ENCODE peak calls at places on chromosomes 13 and 19, in ten cellular contexts. One of them, this sample, is unnamed. For H3K4me1, the result is how much of the 10 kb centered on the place peaks cover.

GRCh38 chr13:80249906-80250513 is 90.9 kb downstream of the SPRY2 start:
- DNase-seq in lower lobe of right lung: no peak
- DNase-seq in heart left ventricle: no peak
- DNase-seq in suprapubic skin: no peak
- DNase-seq in PC-9: no peak
- DNase-seq in GM23248: peak
- DNase-seq in cardiac muscle cell: no peak
- DNase-seq in CD8-positive, alpha-beta T cell: no peak
- DNase-seq in CD8-positive, alpha-beta memory T cell: no peak
- DNase-seq in astrocyte: no peak
- DNase-seq in this sample: no peak

GRCh38 chr19:30696514-30696913 is 324.3 kb downstream of the ZNF536 start:
- DNase-seq in lower lobe of right lung: no peak
- DNase-seq in heart left ventricle: no peak
- DNase-seq in suprapubic skin: no peak
- DNase-seq in PC-9: no peak
- DNase-seq in GM23248: no peak
- DNase-seq in cardiac muscle cell: peak
- DNase-seq in CD8-positive, alpha-beta T cell: no peak
- DNase-seq in CD8-positive, alpha-beta memory T cell: no peak
- DNase-seq in astrocyte: no peak
- DNase-seq in this sample: peak

GRCh38 chr13:39283062-39283461 is 244.8 kb downstream of the NHLRC3 start:
- DNase-seq in lower lobe of right lung: no peak
- DNase-seq in heart left ventricle: no peak
- DNase-seq in suprapubic skin: no peak
- DNase-seq in PC-9: no peak
- DNase-seq in GM23248: no peak
- DNase-seq in cardiac muscle cell: no peak
- DNase-seq in CD8-positive, alpha-beta T cell: no peak
- DNase-seq in CD8-positive, alpha-beta memory T cell: no peak
- DNase-seq in astrocyte: no peak
- DNase-seq in this sample: no peak

GRCh38 chr19:35901854-35902661 is at the start of gene HCST:
- DNase-seq in lower lobe of right lung: peak
- DNase-seq in heart left ventricle: no peak
- DNase-seq in suprapubic skin: no peak
- DNase-seq in PC-9: no peak
- DNase-seq in GM23248: peak
- DNase-seq in cardiac muscle cell: peak
- DNase-seq in CD8-positive, alpha-beta T cell: peak
- DNase-seq in CD8-positive, alpha-beta memory T cell: peak
- DNase-seq in astrocyte: peak
- DNase-seq in this sample: no peak

GRCh38 chr13:50080158-50080855 is 65.1 kb downstream of the KCNRG start:
- DNase-seq in lower lobe of right lung: no peak
- DNase-seq in heart left ventricle: no peak
- DNase-seq in suprapubic skin: no peak
- DNase-seq in PC-9: peak
- DNase-seq in GM23248: peak
- DNase-seq in cardiac muscle cell: peak
- DNase-seq in CD8-positive, alpha-beta T cell: peak
- DNase-seq in CD8-positive, alpha-beta memory T cell: peak
- DNase-seq in astrocyte: peak
- DNase-seq in this sample: peak

GRCh38 chr19:18428837-18429674 is 8.9 kb downstream of the ISYNA1 start:
- DNase-seq in lower lobe of right lung: peak
- DNase-seq in heart left ventricle: peak
- DNase-seq in suprapubic skin: peak
- DNase-seq in PC-9: no peak
- DNase-seq in GM23248: peak
- DNase-seq in cardiac muscle cell: peak
- DNase-seq in CD8-positive, alpha-beta T cell: peak
- DNase-seq in CD8-positive, alpha-beta memory T cell: peak
- DNase-seq in astrocyte: peak
- DNase-seq in this sample: peak

GRCh38 chr19:11191273-11191755 is 6.0 kb downstream of the KANK2 start:
- DNase-seq in lower lobe of right lung: peak
- DNase-seq in heart left ventricle: peak
- DNase-seq in suprapubic skin: peak
- DNase-seq in PC-9: peak
- DNase-seq in GM23248: peak
- DNase-seq in cardiac muscle cell: peak
- DNase-seq in CD8-positive, alpha-beta T cell: no peak
- DNase-seq in CD8-positive, alpha-beta memory T cell: no peak
- DNase-seq in astrocyte: peak
- DNase-seq in this sample: peak

GRCh38 chr13:103815619-103816018 is 749.4 kb upstream of the SLC10A2 start:
- DNase-seq in lower lobe of right lung: no peak
- DNase-seq in heart left ventricle: no peak
- DNase-seq in suprapubic skin: no peak
- DNase-seq in PC-9: no peak
- DNase-seq in GM23248: no peak
- DNase-seq in cardiac muscle cell: peak
- DNase-seq in CD8-positive, alpha-beta T cell: no peak
- DNase-seq in CD8-positive, alpha-beta memory T cell: no peak
- DNase-seq in astrocyte: peak
- DNase-seq in this sample: no peak

GRCh38 chr13:100532836-100533435 is 55.7 kb downstream of the GGACT start:
- DNase-seq in lower lobe of right lung: no peak
- DNase-seq in heart left ventricle: no peak
- DNase-seq in suprapubic skin: no peak
- DNase-seq in PC-9: no peak
- DNase-seq in GM23248: no peak
- DNase-seq in cardiac muscle cell: no peak
- DNase-seq in CD8-positive, alpha-beta T cell: no peak
- DNase-seq in CD8-positive, alpha-beta memory T cell: no peak
- DNase-seq in astrocyte: no peak
- DNase-seq in this sample: no peak

GRCh38 chr13:65966991-65967451 is 1263.1 kb downstream of the PCDH9 start:
- DNase-seq in lower lobe of right lung: no peak
- DNase-seq in heart left ventricle: no peak
- DNase-seq in suprapubic skin: no peak
- DNase-seq in PC-9: peak
- DNase-seq in GM23248: peak
- DNase-seq in cardiac muscle cell: peak
- DNase-seq in CD8-positive, alpha-beta T cell: no peak
- DNase-seq in CD8-positive, alpha-beta memory T cell: no peak
- DNase-seq in astrocyte: peak
- DNase-seq in this sample: peak

GRCh38 chr13:95641961-95642621 is 2.4 kb downstream of the DZIP1 start:
- DNase-seq in lower lobe of right lung: peak
- DNase-seq in heart left ventricle: peak
- DNase-seq in suprapubic skin: no peak
- DNase-seq in PC-9: no peak
- DNase-seq in GM23248: peak
- DNase-seq in cardiac muscle cell: peak
- DNase-seq in CD8-positive, alpha-beta T cell: no peak
- DNase-seq in CD8-positive, alpha-beta memory T cell: no peak
- DNase-seq in astrocyte: peak
- DNase-seq in this sample: no peak

GRCh38 chr13:86946734-86947133 is 724.4 kb upstream of the SLITRK5 start:
- DNase-seq in lower lobe of right lung: no peak
- DNase-seq in heart left ventricle: no peak
- DNase-seq in suprapubic skin: no peak
- DNase-seq in PC-9: no peak
- DNase-seq in GM23248: no peak
- DNase-seq in cardiac muscle cell: no peak
- DNase-seq in CD8-positive, alpha-beta T cell: no peak
- DNase-seq in CD8-positive, alpha-beta memory T cell: no peak
- DNase-seq in astrocyte: no peak
- DNase-seq in this sample: no peak

GRCh38 chr19:55476100-55476775 is at the start of gene ZNF628:
- DNase-seq in lower lobe of right lung: peak
- DNase-seq in heart left ventricle: peak
- DNase-seq in suprapubic skin: peak
- DNase-seq in PC-9: peak
- DNase-seq in GM23248: peak
- DNase-seq in cardiac muscle cell: peak
- DNase-seq in CD8-positive, alpha-beta T cell: peak
- DNase-seq in CD8-positive, alpha-beta memory T cell: peak
- DNase-seq in astrocyte: peak
- DNase-seq in this sample: peak

GRCh38 chr19:55478364-55478763 is 1.9 kb downstream of the ZNF628 start:
- DNase-seq in lower lobe of right lung: no peak
- DNase-seq in heart left ventricle: peak
- DNase-seq in suprapubic skin: no peak
- DNase-seq in PC-9: no peak
- DNase-seq in GM23248: no peak
- DNase-seq in cardiac muscle cell: no peak
- DNase-seq in CD8-positive, alpha-beta T cell: no peak
- DNase-seq in CD8-positive, alpha-beta memory T cell: no peak
- DNase-seq in astrocyte: no peak
- DNase-seq in this sample: no peak

GRCh38 chr19:55479045-55479444 is 2.6 kb downstream of the ZNF628 start:
- DNase-seq in lower lobe of right lung: no peak
- DNase-seq in heart left ventricle: peak
- DNase-seq in suprapubic skin: no peak
- DNase-seq in PC-9: no peak
- DNase-seq in GM23248: no peak
- DNase-seq in cardiac muscle cell: no peak
- DNase-seq in CD8-positive, alpha-beta T cell: no peak
- DNase-seq in CD8-positive, alpha-beta memory T cell: no peak
- DNase-seq in astrocyte: no peak
- DNase-seq in this sample: no peak

GRCh38 chr19:55479451-55480230 is 3.2 kb downstream of the ZNF628 start:
- DNase-seq in lower lobe of right lung: no peak
- DNase-seq in heart left ventricle: peak
- DNase-seq in suprapubic skin: no peak
- DNase-seq in PC-9: no peak
- DNase-seq in GM23248: no peak
- DNase-seq in cardiac muscle cell: no peak
- DNase-seq in CD8-positive, alpha-beta T cell: no peak
- DNase-seq in CD8-positive, alpha-beta memory T cell: no peak
- DNase-seq in astrocyte: no peak
- DNase-seq in this sample: no peak

GRCh38 chr19:55477905-55478304 is 1.5 kb downstream of the ZNF628 start:
- DNase-seq in lower lobe of right lung: no peak
- DNase-seq in heart left ventricle: no peak
- DNase-seq in suprapubic skin: no peak
- DNase-seq in PC-9: no peak
- DNase-seq in GM23248: no peak
- DNase-seq in cardiac muscle cell: no peak
- DNase-seq in CD8-positive, alpha-beta T cell: no peak
- DNase-seq in CD8-positive, alpha-beta memory T cell: no peak
- DNase-seq in astrocyte: no peak
- DNase-seq in this sample: no peak
- H3K4me3 ChIP-seq in lower lobe of right lung: peak
- H3K4me3 ChIP-seq in heart left ventricle: no peak
- H3K4me3 ChIP-seq in suprapubic skin: peak
- H3K4me3 ChIP-seq in PC-9: peak
- H3K4me3 ChIP-seq in GM23248: peak
- H3K4me3 ChIP-seq in cardiac muscle cell: no peak
- H3K4me3 ChIP-seq in CD8-positive, alpha-beta T cell: no peak
- H3K4me3 ChIP-seq in CD8-positive, alpha-beta memory T cell: no peak
- H3K4me3 ChIP-seq in astrocyte: peak
- H3K4me3 ChIP-seq in this sample: no peak

DNA sequence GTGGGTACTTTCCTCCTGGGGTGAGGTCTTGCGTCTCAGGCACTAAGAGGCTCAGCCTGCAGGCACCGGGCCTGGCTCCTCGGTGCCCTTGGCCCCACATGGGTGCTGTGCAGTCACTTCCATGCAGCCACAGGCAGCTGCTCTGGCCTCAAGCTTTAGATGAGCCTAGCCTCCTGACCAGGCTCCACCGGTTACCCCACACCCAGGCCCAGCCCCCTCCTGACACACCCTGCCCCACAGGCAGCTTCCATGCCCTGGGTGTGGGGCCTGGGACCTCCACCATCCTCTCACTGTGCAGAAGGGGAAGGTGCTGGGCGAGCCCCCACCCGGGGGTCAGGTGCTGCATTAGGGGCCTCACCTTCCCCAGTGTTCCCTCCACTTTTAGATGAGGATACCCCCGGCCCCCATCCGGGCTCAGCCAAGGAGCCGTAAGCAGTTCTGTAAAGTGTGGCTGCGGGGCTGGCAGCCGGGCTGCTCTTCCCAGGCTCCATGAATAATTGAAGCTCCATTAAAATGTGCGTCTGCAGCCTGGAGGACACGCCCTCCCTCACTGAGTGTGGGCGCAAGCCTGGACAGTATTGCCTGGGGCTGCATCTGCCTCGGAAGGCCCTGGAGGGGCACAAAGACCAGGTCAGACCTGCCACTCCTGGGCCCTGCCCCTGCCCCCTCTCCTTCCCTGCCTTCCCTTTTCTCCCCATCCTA is 72.5 kb upstream of the KCTD15 start:
- DNase-seq in lower lobe of right lung: no peak
- DNase-seq in heart left ventricle: no peak
- DNase-seq in suprapubic skin: no peak
- DNase-seq in PC-9: no peak
- DNase-seq in GM23248: no peak
- DNase-seq in cardiac muscle cell: no peak
- DNase-seq in CD8-positive, alpha-beta T cell: no peak
- DNase-seq in CD8-positive, alpha-beta memory T cell: no peak
- DNase-seq in astrocyte: no peak
- DNase-seq in this sample: no peak
- H3K27ac ChIP-seq in lower lobe of right lung: no peak
- H3K27ac ChIP-seq in heart left ventricle: no peak
- H3K27ac ChIP-seq in suprapubic skin: no peak
- H3K27ac ChIP-seq in PC-9: no peak
- H3K27ac ChIP-seq in GM23248: no peak
- H3K27ac ChIP-seq in cardiac muscle cell: no peak
- H3K27ac ChIP-seq in CD8-positive, alpha-beta T cell: no peak
- H3K27ac ChIP-seq in CD8-positive, alpha-beta memory T cell: no peak
- H3K27ac ChIP-seq in astrocyte: no peak
- H3K27ac ChIP-seq in this sample: no peak

GRCh38 chr19:45995715-45996385 is 583 bp downstream of the CCDC61 start:
- DNase-seq in lower lobe of right lung: no peak
- DNase-seq in heart left ventricle: no peak
- DNase-seq in suprapubic skin: no peak
- DNase-seq in PC-9: no peak
- DNase-seq in GM23248: peak
- DNase-seq in cardiac muscle cell: peak
- DNase-seq in CD8-positive, alpha-beta T cell: no peak
- DNase-seq in CD8-positive, alpha-beta memory T cell: peak
- DNase-seq in astrocyte: peak
- DNase-seq in this sample: no peak
- H3K4me1 ChIP-seq in lower lobe of right lung: under half
- H3K4me1 ChIP-seq in heart left ventricle: under half
- H3K4me1 ChIP-seq in suprapubic skin: under half
- H3K4me1 ChIP-seq in PC-9: under half
- H3K4me1 ChIP-seq in GM23248: under half
- H3K4me1 ChIP-seq in cardiac muscle cell: under half
- H3K4me1 ChIP-seq in CD8-positive, alpha-beta T cell: under half
- H3K4me1 ChIP-seq in CD8-positive, alpha-beta memory T cell: under half
- H3K4me1 ChIP-seq in astrocyte: under half
- H3K4me1 ChIP-seq in this sample: under half

DNA sequence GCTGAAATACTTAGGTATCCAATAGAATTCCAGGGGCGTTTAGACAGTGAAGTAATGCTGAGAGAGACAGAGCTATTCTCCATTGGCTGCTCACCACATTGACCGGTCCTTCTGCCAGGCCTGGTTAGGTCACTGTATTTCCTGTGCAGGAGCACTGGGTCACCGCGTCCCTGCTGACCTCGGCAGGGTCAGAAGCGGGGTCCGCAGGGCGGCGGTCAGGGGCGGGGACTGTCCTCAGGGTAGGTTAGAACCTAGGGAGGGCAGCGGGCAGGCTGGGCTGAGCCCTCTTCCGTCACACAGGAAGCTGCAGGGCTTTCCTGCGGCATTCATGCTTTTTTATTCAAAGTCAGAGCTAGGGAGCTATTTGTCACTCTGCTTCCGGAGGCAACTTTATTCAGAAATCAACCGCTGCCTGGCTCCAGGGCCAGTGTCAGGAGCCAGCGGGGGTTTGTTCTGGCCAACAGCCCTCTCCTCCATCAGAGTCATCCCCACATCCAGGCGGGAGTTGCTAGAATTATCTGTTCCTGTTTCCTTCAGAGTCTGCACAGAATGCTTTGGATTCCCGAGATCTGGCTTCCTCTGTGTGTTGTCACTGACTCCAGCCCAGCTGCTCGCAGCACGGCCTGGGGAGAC is 81.3 kb upstream of the WASF3 start:
- DNase-seq in lower lobe of right lung: no peak
- DNase-seq in heart left ventricle: peak
- DNase-seq in suprapubic skin: no peak
- DNase-seq in PC-9: no peak
- DNase-seq in GM23248: peak
- DNase-seq in cardiac muscle cell: peak
- DNase-seq in CD8-positive, alpha-beta T cell: no peak
- DNase-seq in CD8-positive, alpha-beta memory T cell: no peak
- DNase-seq in astrocyte: peak
- DNase-seq in this sample: no peak
- H3K4me3 ChIP-seq in lower lobe of right lung: peak
- H3K4me3 ChIP-seq in heart left ventricle: no peak
- H3K4me3 ChIP-seq in suprapubic skin: peak
- H3K4me3 ChIP-seq in PC-9: no peak
- H3K4me3 ChIP-seq in GM23248: peak
- H3K4me3 ChIP-seq in cardiac muscle cell: no peak
- H3K4me3 ChIP-seq in CD8-positive, alpha-beta T cell: no peak
- H3K4me3 ChIP-seq in CD8-positive, alpha-beta memory T cell: no peak
- H3K4me3 ChIP-seq in astrocyte: peak
- H3K4me3 ChIP-seq in this sample: no peak

This sample was measured in SJSA1.